ENCODE peak calls at places on chromosome 18, in five cellular contexts. N is fibroblast of lung; R is mucosa of descending colon; U is CD4-positive, alpha-beta T cell; Z is tibial artery. C is an unnamed sample. For H3K9me3, the result is how much of the 10 kb centered on the place peaks cover.

GRCh38 chr18:12606592-12607315 is 51.2 kb downstream of the SPIRE1 start:
- DNase-seq in N (peak), R (no peak), U (no peak), Z (no peak), C (no peak)

GRCh38 chr18:80229342-80229741 is 18.0 kb downstream of the PARD6G start:
- DNase-seq in N (no peak), R (no peak), U (no peak), Z (no peak), C (no peak)

GRCh38 chr18:62809900-62810299 is 94.6 kb downstream of the PHLPP1 start:
- DNase-seq in N (peak), R (no peak), U (no peak), Z (no peak), C (no peak)

GRCh38 chr18:8895341-8895740 is 190.0 kb downstream of the MTCL1 start:
- DNase-seq in N (no peak), R (no peak), U (no peak), Z (no peak), C (no peak)

GRCh38 chr18:33022370-33022769 is 249.5 kb upstream of the KLHL14 start:
- DNase-seq in N (no peak), R (no peak), U (no peak), Z (no peak), C (no peak)

GRCh38 chr18:49250819-49251388 is 209.5 kb downstream of the DYM start:
- DNase-seq in N (peak), R (no peak), U (no peak), Z (no peak), C (no peak)

GRCh38 chr18:76984193-76985155 is 148.1 kb downstream of the MBP start:
- DNase-seq in N (no peak), R (peak), U (no peak), Z (no peak), C (no peak)

GRCh38 chr18:43863180-43863579 is 585.9 kb upstream of the SYT4 start:
- DNase-seq in N (no peak), R (no peak), U (no peak), Z (no peak), C (no peak)

GRCh38 chr18:3710712-3711269 is 260.8 kb downstream of the TGIF1 start:
- DNase-seq in N (no peak), R (peak), U (no peak), Z (peak), C (no peak)

GRCh38 chr18:6509417-6510198 is 94.9 kb upstream of the L3MBTL4 start:
- DNase-seq in N (no peak), R (no peak), U (no peak), Z (no peak), C (no peak)

GRCh38 chr18:13256444-13257305 is 38.1 kb downstream of the LDLRAD4 start:
- DNase-seq in N (no peak), R (no peak), U (no peak), Z (no peak), C (no peak)

GRCh38 chr18:9429662-9429993 is 45.7 kb upstream of the RALBP1 start:
- DNase-seq in N (no peak), R (no peak), U (no peak), Z (no peak), C (no peak)

GRCh38 chr18:62772860-62773584 is 57.7 kb downstream of the PHLPP1 start:
- DNase-seq in N (no peak), R (no peak), U (no peak), Z (no peak), C (no peak)

DNA sequence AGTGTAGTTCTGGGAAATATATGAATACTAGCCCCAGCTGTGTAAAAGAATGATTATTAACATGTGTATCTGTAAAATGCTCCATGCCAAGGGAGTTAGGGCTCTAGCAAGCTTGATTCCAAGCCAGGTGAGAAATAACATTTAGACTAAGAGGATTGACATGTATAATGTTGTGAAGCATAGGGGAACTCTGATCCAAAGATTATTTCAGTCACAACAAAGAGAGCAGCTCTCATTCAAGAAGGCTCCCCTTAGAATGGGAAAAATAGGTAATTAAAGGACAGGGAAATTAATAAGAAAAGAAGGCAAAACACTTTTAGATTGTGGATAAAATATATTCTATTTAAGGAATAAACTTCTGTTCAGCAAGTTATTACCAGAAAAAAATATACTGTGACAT is 347.3 kb upstream of the CDH7 start:
- DNase-seq in N (no peak), R (no peak), U (no peak), Z (no peak), C (no peak)
- H3K9me3 ChIP-seq in N (under half), R (under half), U (under half), Z (under half), C (under half)

DNA sequence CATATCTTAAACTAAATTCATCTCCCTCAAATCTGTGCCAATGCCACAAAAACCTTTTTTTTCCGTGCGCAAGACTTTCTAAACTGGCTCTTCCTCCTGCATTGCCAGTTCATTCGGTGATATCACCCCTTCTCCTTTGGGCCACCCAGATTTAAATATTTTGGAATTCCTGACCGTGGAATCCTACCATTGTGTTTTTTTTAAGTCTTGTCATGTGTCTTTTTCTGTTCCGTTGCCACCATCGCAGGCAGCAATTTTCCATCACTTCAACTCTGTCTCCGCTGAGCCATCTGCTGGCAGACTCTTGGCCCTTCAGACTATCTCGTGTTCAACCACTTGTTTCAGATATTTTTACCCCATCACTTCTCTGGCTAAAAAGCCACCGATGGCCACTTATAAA is 76.9 kb upstream of the ZNF532 start:
- DNase-seq in N (peak), R (no peak), U (no peak), Z (no peak), C (no peak)
- TF ChIP-seq CTCF in N (no peak), R (no peak), U (no peak), Z (no peak), C (no peak)

GRCh38 chr18:78731423-78732032 is 248.1 kb upstream of the SALL3 start:
- DNase-seq in N (no peak), R (peak), U (no peak), Z (peak), C (no peak)
- H3K9me3 ChIP-seq in N (under half), R (under half), U (under half), Z (under half), C (under half)

GRCh38 chr18:31555971-31556747 is 35.5 kb upstream of the TTR start:
- DNase-seq in N (peak), R (no peak), U (peak), Z (no peak), C (no peak)

GRCh38 chr18:31551883-31552282 is 39.8 kb upstream of the TTR start:
- DNase-seq in N (no peak), R (no peak), U (no peak), Z (no peak), C (no peak)

GRCh38 chr18:31554776-31555175 is 36.9 kb upstream of the TTR start:
- DNase-seq in N (no peak), R (no peak), U (no peak), Z (no peak), C (no peak)

GRCh38 chr18:31557446-31557845 is 34.2 kb upstream of the TTR start:
- DNase-seq in N (no peak), R (no peak), U (no peak), Z (no peak), C (no peak)

GRCh38 chr18:31553800-31554199 is 37.9 kb upstream of the TTR start:
- DNase-seq in N (peak), R (no peak), U (no peak), Z (no peak), C (no peak)
- TF ChIP-seq CTCF in N (no peak), R (no peak), U (no peak), Z (no peak), C (peak)

DNA sequence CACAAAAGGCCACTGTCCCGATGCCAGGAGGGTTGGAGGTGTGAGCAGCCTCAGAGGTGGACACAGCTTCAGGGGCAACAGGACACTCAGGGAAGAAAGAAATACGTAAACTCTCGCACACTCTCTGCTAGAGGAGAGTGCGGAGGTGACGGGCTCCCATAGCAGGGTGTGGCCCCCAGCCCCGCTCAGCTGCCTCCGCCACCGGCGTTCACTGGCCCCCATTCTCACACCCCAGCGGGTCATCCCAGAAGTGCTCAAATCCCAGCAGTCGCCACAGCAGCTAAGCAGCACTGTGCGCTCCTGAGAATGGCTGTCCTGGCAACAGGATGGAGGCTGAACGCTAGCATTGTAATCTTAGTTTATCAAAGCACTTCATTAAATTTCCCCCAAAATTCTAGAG is 315.6 kb upstream of the SALL3 start:
- DNase-seq in N (no peak), R (no peak), U (no peak), Z (no peak), C (no peak)
- H3K9me3 ChIP-seq in N (under half), R (under half), U (under half), Z (under half), C (under half)

C was measured in RWPE2.